ENCODE peak calls at places on chromosomes 3 and 15, in five cellular contexts. Q is CD4-positive, CD25-positive, alpha-beta regulatory T cell; C is central memory CD8-positive, alpha-beta T cell; L is T-helper 17 cell; J is omental fat pad. M is an unnamed sample.

GRCh38 chr3:40337136-40338108 is 27.9 kb downstream of the EIF1B start:
- ATAC-seq in L (no peak), J (no peak), C (no peak), Q (no peak), M (no peak)

GRCh38 chr3:10511809-10512494 is 6.6 kb upstream of the ATP2B2 start:
- ATAC-seq in Q (no peak), J (no peak), C (no peak), L (no peak), M (no peak)

GRCh38 chr3:161042023-161042501 is 63.1 kb downstream of the B3GALNT1 start:
- ATAC-seq in J (no peak), C (no peak), Q (no peak), L (no peak), M (no peak)

GRCh38 chr3:198093082-198093679 is 133.2 kb downstream of the LMLN start:
- ATAC-seq in C (no peak), Q (no peak), L (no peak), J (no peak), M (no peak)

GRCh38 chr3:58260733-58261132 is 23.1 kb downstream of the ABHD6 start:
- ATAC-seq in L (no peak), J (no peak), C (no peak), Q (no peak), M (no peak)

GRCh38 chr15:85030301-85031049 is 48.8 kb downstream of the PDE8A start:
- ATAC-seq in J (no peak), C (peak), L (peak), Q (no peak), M (no peak)

GRCh38 chr3:16546186-16547004 is 32.9 kb upstream of the RFTN1 start:
- ATAC-seq in Q (no peak), J (no peak), L (no peak), C (no peak), M (peak)

GRCh38 chr15:76197703-76198455 is 113.4 kb downstream of the ETFA start:
- ATAC-seq in J (no peak), L (no peak), Q (no peak), C (no peak), M (no peak)

GRCh38 chr15:90097475-90097874 is 4.8 kb downstream of the IDH2 start:
- ATAC-seq in L (peak), J (no peak), C (peak), Q (peak), M (no peak)

GRCh38 chr3:45688194-45688881 is 858 bp upstream of the SACM1L start:
- ATAC-seq in C (peak), J (peak), L (no peak), Q (no peak), M (no peak)

GRCh38 chr3:57464801-57465200 is 79.3 kb downstream of the DNAH12 start:
- ATAC-seq in Q (no peak), C (no peak), J (no peak), L (no peak), M (no peak)

GRCh38 chr3:141383555-141384129 is 15.3 kb downstream of the ZBTB38 start:
- ATAC-seq in C (no peak), L (no peak), Q (no peak), J (no peak), M (no peak)

GRCh38 chr3:154430014-154430413 is at the start of gene GPR149:
- ATAC-seq in Q (no peak), L (no peak), J (no peak), C (no peak), M (no peak)

GRCh38 chr3:119011528-119011927 is 23.1 kb downstream of the IGSF11 start:
- ATAC-seq in Q (no peak), L (no peak), J (no peak), C (no peak), M (no peak)

GRCh38 chr3:160130950-160131349 is 94.3 kb upstream of the C3orf80 start:
- ATAC-seq in J (no peak), L (no peak), Q (no peak), C (no peak), M (no peak)

GRCh38 chr3:152499796-152500385 is 231.2 kb downstream of the MBNL1 start:
- ATAC-seq in C (no peak), L (no peak), J (no peak), Q (no peak), M (no peak)

GRCh38 chr3:156750191-156750873 is 75.8 kb upstream of the LEKR1 start:
- ATAC-seq in Q (no peak), C (no peak), L (no peak), J (no peak), M (no peak)

GRCh38 chr3:174417568-174417967 is 441.6 kb upstream of the NAALADL2 start:
- ATAC-seq in J (no peak), Q (no peak), L (no peak), C (no peak), M (no peak)

GRCh38 chr3:129282727-129283327 is 4.2 kb downstream of the HMCES start:
- ATAC-seq in C (no peak), L (peak), J (peak), Q (peak), M (no peak)

GRCh38 chr3:105829879-105830622 is 38.8 kb downstream of the CBLB start:
- ATAC-seq in J (peak), C (peak), Q (peak), L (peak), M (no peak)

GRCh38 chr3:4738737-4739274 is 240.4 kb upstream of the BHLHE40 start:
- ATAC-seq in C (no peak), Q (no peak), J (no peak), L (no peak), M (no peak)

GRCh38 chr15:67080900-67081431 is 15.6 kb downstream of the SMAD3 start:
- ATAC-seq in C (peak), J (peak), L (peak), Q (peak), M (peak)

M was measured in gastroesophageal sphincter.